ENCODE peak calls at places on chromosomes 3 and 15, in four cellular contexts. T is suprapubic skin, S is heart left ventricle, J is fibroblast of pulmonary artery. H is an unnamed sample.

GRCh38 chr3:123883656-123884257 is 375 bp downstream of the MYLK start:
- DNase-seq in T (no peak), S (no peak), J (no peak), H (no peak)

GRCh38 chr3:136819784-136820640 is 1.1 kb downstream of the SLC35G2 start:
- DNase-seq in T (peak; percentile 79), S (peak; percentile 42), J (peak; percentile 68), H (no peak)

GRCh38 chr3:135215516-135215915 is 420.5 kb downstream of the EPHB1 start:
- DNase-seq in T (no peak), S (no peak), J (no peak), H (no peak)

GRCh38 chr3:148723591-148723990 is 25.9 kb downstream of the AGTR1 start:
- DNase-seq in T (no peak), S (no peak), J (peak; percentile 61), H (no peak)

GRCh38 chr15:100940785-100941379 is 21.7 kb downstream of the LRRK1 start:
- DNase-seq in T (no peak), S (no peak), J (no peak), H (no peak)

GRCh38 chr3:22795917-22796316 is 407.2 kb upstream of the UBE2E2 start:
- DNase-seq in T (no peak), S (no peak), J (no peak), H (no peak)

GRCh38 chr3:184417619-184418327 is 37.9 kb downstream of the CHRD start:
- DNase-seq in T (peak; percentile 85), S (peak; percentile 69), J (peak; percentile 72), H (peak; percentile 31)

GRCh38 chr3:101884776-101885175 is 35.5 kb downstream of the NFKBIZ start:
- DNase-seq in T (no peak), S (no peak), J (no peak), H (no peak)

GRCh38 chr3:64928683-64929082 is 240.9 kb upstream of the ADAMTS9 start:
- DNase-seq in T (no peak), S (peak; percentile 31), J (no peak), H (no peak)

GRCh38 chr3:145906755-145907154 is 254.2 kb downstream of the PLOD2 start:
- DNase-seq in T (no peak), S (no peak), J (no peak), H (no peak)

GRCh38 chr3:145904138-145904537 is 256.8 kb downstream of the PLOD2 start:
- DNase-seq in T (no peak), S (no peak), J (no peak), H (no peak)

GRCh38 chr3:145900056-145900829 is 260.7 kb downstream of the PLOD2 start:
- DNase-seq in T (no peak), S (no peak), J (no peak), H (no peak)

GRCh38 chr3:145902166-145902565 is 258.8 kb downstream of the PLOD2 start:
- DNase-seq in T (no peak), S (no peak), J (peak; percentile 13), H (no peak)

GRCh38 chr3:145903472-145904013 is 257.4 kb downstream of the PLOD2 start:
- DNase-seq in T (no peak), S (no peak), J (no peak), H (no peak)
- TF ChIP-seq CTCF in T (no peak), S (no peak), J (no peak), H (no peak)

GRCh38 chr15:63819645-63820044 is 14.1 kb downstream of the HERC1 start:
- DNase-seq in T (no peak), S (no peak), J (no peak), H (no peak)
- TF ChIP-seq CTCF in T (no peak), S (no peak), J (no peak), H (no peak)

GRCh38 chr3:27939940-27940339 is 217.8 kb upstream of the EOMES start:
- DNase-seq in T (no peak), S (no peak), J (peak; percentile 23), H (no peak)

GRCh38 chr3:27939510-27939909 is 217.4 kb upstream of the EOMES start:
- DNase-seq in T (no peak), S (no peak), J (no peak), H (no peak)

GRCh38 chr3:27945229-27945628 is 223.1 kb upstream of the EOMES start:
- DNase-seq in T (no peak), S (no peak), J (no peak), H (no peak)

DNA sequence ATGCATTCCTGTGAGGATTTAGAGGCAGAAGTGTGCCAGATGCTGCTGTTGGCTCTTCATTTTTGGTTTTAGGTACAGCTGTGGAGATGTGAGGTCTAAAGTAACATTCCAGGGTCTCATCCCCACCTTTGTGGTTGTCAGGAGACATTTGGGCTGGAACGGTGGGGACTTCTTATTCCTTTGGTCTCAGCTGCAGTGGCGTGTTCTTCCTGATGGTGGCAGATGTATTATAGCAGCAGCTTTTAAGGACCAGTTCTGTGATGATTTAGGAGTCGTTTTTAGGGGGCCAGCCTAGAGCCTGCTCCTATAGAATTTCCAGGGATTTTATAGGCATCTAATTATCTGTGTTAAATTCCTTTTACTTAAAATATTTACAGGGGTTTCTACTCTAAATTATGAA is 221.0 kb upstream of the EOMES start:
- DNase-seq in T (no peak), S (no peak), J (peak; percentile 19), H (no peak)
- TF ChIP-seq CTCF in T (no peak), S (no peak), J (peak; percentile 41), H (no peak)

GRCh38 chr15:90214553-90215205 is 13.5 kb downstream of the SEMA4B start:
- DNase-seq in T (no peak), S (no peak), J (no peak), H (no peak)
- TF ChIP-seq CTCF in T (no peak), S (no peak), J (peak; percentile 34), H (no peak)

DNA sequence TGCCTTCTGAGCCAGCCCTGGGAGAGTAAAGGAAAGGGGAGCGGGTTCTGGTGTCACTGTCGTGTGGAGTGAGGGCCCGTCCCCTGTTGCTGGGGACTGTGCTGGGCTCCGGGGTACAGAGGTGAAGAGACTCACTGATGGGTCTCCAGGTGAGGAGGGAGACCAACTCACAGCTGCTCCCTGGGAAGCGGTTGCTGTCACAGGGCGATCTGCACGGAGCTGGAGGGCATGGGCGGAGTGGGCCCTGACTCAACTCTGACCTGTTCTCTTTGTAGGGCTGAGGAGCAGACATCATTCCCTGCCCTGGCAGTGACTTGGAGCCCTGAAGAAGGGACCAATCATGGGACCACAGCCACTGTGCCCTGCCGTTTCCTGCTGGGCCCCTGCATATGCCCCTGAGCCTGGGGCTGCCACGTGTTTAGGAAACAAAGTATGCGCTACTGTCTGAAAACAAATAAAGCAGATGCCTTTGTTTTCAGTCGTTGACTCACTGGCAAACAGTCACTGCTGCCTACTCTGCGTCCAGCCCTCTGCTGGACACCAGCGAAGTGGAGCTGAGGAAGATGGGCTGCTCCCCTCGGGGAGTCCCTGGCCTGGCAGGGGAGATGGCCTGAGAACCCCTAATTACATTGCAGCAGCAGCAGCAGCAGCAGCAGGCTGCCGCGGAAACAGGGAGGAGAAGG is 22.9 kb upstream of the PLXNA1 start:
- DNase-seq in T (no peak), S (no peak), J (peak; percentile 72), H (no peak)
- TF ChIP-seq CTCF in T (no peak), S (no peak), J (peak; percentile 58), H (no peak)

DNA sequence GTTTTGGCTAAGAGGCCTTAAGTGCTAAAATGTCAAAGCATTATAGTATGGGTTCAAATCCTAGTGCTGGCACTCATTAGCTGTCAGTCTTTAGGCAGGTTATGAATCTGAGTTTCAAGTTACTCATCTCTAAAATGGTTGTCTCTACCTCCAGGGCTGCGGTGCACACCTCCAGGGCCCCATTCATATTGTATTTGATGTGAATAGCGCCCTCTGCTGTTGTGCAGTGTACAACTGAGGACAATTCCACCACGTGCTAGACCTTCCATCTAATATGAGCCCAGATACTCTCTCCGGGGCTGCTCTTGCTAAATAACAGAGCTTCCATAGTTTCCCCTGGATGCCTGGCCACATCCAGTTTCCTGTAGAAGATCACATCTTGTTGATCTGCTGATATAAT is 54.3 kb downstream of the OXNAD1 start:
- DNase-seq in T (no peak), S (no peak), J (peak; percentile 28), H (no peak)
- TF ChIP-seq CTCF in T (no peak), S (peak; percentile 33), J (peak; percentile 34), H (no peak)

DNA sequence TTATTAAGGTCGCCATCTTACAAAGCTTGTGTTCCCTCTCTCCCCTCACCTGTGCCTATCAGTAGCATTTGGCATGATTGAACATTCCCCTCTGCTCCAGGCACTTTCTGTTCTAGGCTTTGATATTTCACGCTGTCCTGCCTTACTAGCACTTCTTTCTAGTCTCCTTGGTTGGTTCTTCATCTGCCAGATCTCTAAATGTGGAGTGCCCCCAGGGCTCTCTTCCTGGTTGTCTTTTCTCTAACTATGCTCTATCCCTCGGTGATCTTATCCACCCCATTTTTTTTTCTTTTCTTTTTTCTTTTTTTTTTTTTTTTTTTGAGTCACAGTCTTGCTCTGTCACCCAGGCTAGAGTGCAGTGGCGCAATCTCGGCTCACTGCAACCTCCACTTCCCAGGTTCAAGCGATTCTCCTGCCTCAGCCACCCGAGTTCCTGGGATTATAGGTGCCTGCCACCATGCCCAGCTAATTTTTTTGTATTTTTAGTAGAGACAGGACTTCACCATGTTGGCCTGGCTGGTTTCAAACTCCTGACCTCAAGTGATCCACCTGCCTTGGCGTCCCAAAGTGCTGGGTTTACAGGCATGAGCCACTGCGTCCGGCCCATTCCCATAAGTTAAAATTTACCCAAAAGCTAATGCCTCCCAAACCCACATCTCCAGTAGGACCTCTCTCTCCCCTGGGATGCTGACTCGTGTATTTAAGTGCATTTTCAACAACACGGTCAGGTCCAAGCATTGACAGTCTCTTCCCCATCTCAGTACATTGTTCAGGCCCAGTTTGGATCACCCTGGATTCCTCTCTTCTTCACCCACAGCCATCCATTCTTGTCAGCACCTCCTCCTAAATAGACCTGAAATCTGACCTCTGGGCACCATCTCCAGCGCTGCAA is 5.2 kb downstream of the NUSAP1 start:
- DNase-seq in T (peak; percentile 32), S (no peak), J (no peak), H (no peak)
- TF ChIP-seq CTCF in T (no peak), S (no peak), J (no peak), H (no peak)

GRCh38 chr3:165254812-165255211 is 58.6 kb upstream of the SLITRK3 start:
- DNase-seq in T (no peak), S (no peak), J (peak; percentile 45), H (no peak)
- TF ChIP-seq CTCF in T (no peak), S (no peak), J (peak; percentile 27), H (no peak)

DNA sequence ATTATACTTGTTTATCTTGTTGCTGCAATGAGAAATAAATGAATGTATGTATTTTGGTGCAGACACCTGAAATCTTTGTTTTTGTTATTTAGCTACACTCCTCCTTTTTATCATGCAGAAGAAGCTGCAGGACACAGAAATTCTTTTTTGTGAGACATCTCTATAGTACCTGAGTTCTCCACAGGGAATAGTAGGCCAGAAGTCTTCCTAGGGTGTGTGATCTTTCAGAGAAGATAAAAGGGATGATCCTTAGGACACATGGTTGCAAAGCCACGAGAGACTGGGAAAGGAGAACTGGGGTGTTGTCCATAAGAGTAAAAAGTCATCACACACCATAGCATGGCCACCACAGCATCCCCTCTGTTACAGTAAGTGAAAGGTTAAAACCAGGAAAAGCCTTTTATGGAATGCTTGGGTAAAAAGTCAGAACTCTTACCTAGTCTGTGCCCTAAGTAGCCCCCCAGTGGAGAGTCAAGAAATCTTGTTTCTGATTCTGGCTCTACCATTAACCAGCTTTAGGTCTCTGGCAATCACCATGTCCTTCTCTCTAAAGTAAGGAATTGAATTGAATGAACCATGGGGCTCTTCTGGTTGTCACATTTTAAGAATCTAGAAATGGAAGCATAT is 31.9 kb upstream of the ADGRG7 start:
- DNase-seq in T (no peak), S (no peak), J (no peak), H (no peak)
- TF ChIP-seq CTCF in T (no peak), S (no peak), J (peak; percentile 2), H (no peak)

GRCh38 chr15:88858934-88859333 is 36.4 kb downstream of the HAPLN3 start:
- DNase-seq in T (no peak), S (no peak), J (no peak), H (no peak)
- TF ChIP-seq CTCF in T (no peak), S (no peak), J (no peak), H (no peak)